ENCODE peak calls at places on chromosomes 16 and 17, in four cellular contexts. Z is myocyte; G is stimulated activated CD8-positive, alpha-beta memory T cell treated with anti-CD3 and anti-CD28 coated beads, Interleukin-7, amount 100 ng/mL, for 1 hour; Q is nucleus accumbens. N is an unnamed sample.

GRCh38 chr16:88298166-88298881 is 84.4 kb upstream of the ZNF469 start:
- DNase-seq in Z (no peak), Q (no peak), G (no peak), N (no peak)

GRCh38 chr17:27573971-27574525 is 56.9 kb upstream of the LGALS9 start:
- DNase-seq in Q (no peak), Z (peak), G (no peak), N (no peak)

GRCh38 chr16:82156761-82157654 is 13.0 kb downstream of the MPHOSPH6 start:
- DNase-seq in Z (no peak), Q (no peak), G (no peak), N (no peak)

GRCh38 chr17:74842599-74843351 is 16.9 kb downstream of the GRIN2C start:
- DNase-seq in Z (peak), G (no peak), Q (peak), N (no peak)

GRCh38 chr17:41705271-41705991 is 6.7 kb upstream of the GAST start:
- DNase-seq in Z (no peak), G (no peak), Q (no peak), N (no peak)

GRCh38 chr17:79159926-79160325 is 85.3 kb downstream of the ENGASE start:
- DNase-seq in G (no peak), Q (no peak), Z (no peak), N (no peak)

GRCh38 chr16:67150833-67151396 is at the start of gene B3GNT9:
- DNase-seq in G (no peak), Q (no peak), Z (peak), N (peak)

GRCh38 chr17:80586464-80587228 is 42.0 kb downstream of the RPTOR start:
- DNase-seq in Q (no peak), G (no peak), Z (no peak), N (no peak)

N was measured in dorsolateral prefrontal cortex.